ENCODE peak calls at places on chromosomes 5 and 9, in four cellular contexts. I is caudate nucleus, E is MCF 10A, U is AG09309. A is an unnamed sample.

GRCh38 chr5:78320461-78320860 is 26.0 kb upstream of the AP3B1 start:
- DNase-seq in I (no peak), U (peak; percentile 23), E (peak; percentile 46), A (peak; percentile 15)

GRCh38 chr5:139749242-139749641 is 46.4 kb upstream of the PSD2 start:
- DNase-seq in I (no peak), E (peak; percentile 33), U (no peak), A (no peak)

GRCh38 chr5:61332369-61332745 is 299 bp downstream of the ZSWIM6 start:
- DNase-seq in I (no peak), U (no peak), E (peak; percentile 26), A (no peak)

GRCh38 chr5:65198777-65199120 is 283.0 kb downstream of the ADAMTS6 start:
- DNase-seq in I (no peak), U (peak; percentile 98), E (peak; percentile 66), A (peak; percentile 97)

GRCh38 chr5:120938604-120939003 is 474.5 kb downstream of the PRR16 start:
- DNase-seq in I (no peak), U (no peak), E (no peak), A (no peak)

GRCh38 chr5:90934091-90934719 is 375.6 kb downstream of the ADGRV1 start:
- DNase-seq in U (no peak), E (no peak), I (no peak), A (no peak)

GRCh38 chr5:96952118-96952750 is 16.4 kb downstream of the LNPEP start:
- DNase-seq in U (no peak), I (no peak), E (no peak), A (no peak)

GRCh38 chr9:91193658-91194391 is 167.9 kb downstream of the AUH start:
- DNase-seq in U (peak; percentile 91), I (peak; percentile 19), E (peak; percentile 70), A (peak; percentile 85)

GRCh38 chr5:34415559-34416198 is 240.4 kb upstream of the RAI14 start:
- DNase-seq in E (no peak), I (no peak), U (no peak), A (peak; percentile 20)

GRCh38 chr9:106913276-106913675 is 50.3 kb downstream of the ZNF462 start:
- DNase-seq in E (no peak), I (no peak), U (no peak), A (no peak)

GRCh38 chr5:116142495-116142894 is 57.7 kb downstream of the COMMD10 start:
- DNase-seq in I (no peak), U (no peak), E (no peak), A (no peak)

GRCh38 chr9:120561699-120562098 is 18.3 kb downstream of the CDK5RAP2 start:
- DNase-seq in E (no peak), U (no peak), I (no peak), A (no peak)

A was measured in skeletal muscle cell.